ENCODE peak calls at places on chromosome 16, in eight cellular contexts. I, S, G, J, M, P, D and T are unnamed samples.

GRCh38 chr16:4488486-4488967 is 12.3 kb downstream of the HMOX2 start:
- DNase-seq in I (no peak), S (no peak), G (no peak), J (no peak), M (no peak), P (no peak), D (no peak), T (no peak)

GRCh38 chr16:67104061-67104460 is 5.7 kb upstream of the PHAF1 start:
- DNase-seq in I (peak; percentile 32), S (no peak), G (peak; percentile 44), J (peak; percentile 25), M (no peak), P (no peak), D (no peak), T (peak; percentile 29)

GRCh38 chr16:53168744-53169143 is 114.0 kb downstream of the CHD9 start:
- DNase-seq in I (no peak), S (no peak), G (no peak), J (no peak), M (no peak), P (no peak), D (no peak), T (no peak)

GRCh38 chr16:53166099-53166498 is 111.3 kb downstream of the CHD9 start:
- DNase-seq in I (no peak), S (no peak), G (no peak), J (no peak), M (no peak), P (no peak), D (no peak), T (no peak)

GRCh38 chr16:76228546-76229146 is 48.6 kb upstream of the CNTNAP4 start:
- DNase-seq in I (no peak), S (no peak), G (no peak), J (no peak), M (no peak), P (no peak), D (no peak), T (no peak)

GRCh38 chr16:48356633-48357376 is 28.4 kb downstream of the SIAH1 start:
- DNase-seq in I (no peak), S (no peak), G (no peak), J (no peak), M (no peak), P (no peak), D (no peak), T (no peak)

GRCh38 chr16:1790261-1790610 is 3.3 kb downstream of the IGFALS start:
- DNase-seq in I (no peak), S (no peak), G (no peak), J (no peak), M (no peak), P (no peak), D (no peak), T (no peak)

GRCh38 chr16:79217375-79218011 is 383.0 kb downstream of the MAF start:
- DNase-seq in I (no peak), S (no peak), G (no peak), J (no peak), M (no peak), P (no peak), D (no peak), T (no peak)

GRCh38 chr16:66357523-66357928 is 9.0 kb upstream of the CDH5 start:
- DNase-seq in I (peak; percentile 65), S (peak; percentile 75), G (peak; percentile 59), J (peak; percentile 59), M (peak; percentile 56), P (peak; percentile 43), D (no peak), T (peak; percentile 78)

GRCh38 chr16:74748710-74749073 is 25.9 kb downstream of the FA2H start:
- DNase-seq in I (no peak), S (no peak), G (no peak), J (no peak), M (no peak), P (no peak), D (no peak), T (no peak)

GRCh38 chr16:74252329-74252728 is 44.3 kb upstream of the PSMD7 start:
- DNase-seq in I (no peak), S (no peak), G (no peak), J (no peak), M (no peak), P (no peak), D (no peak), T (no peak)

GRCh38 chr16:7013990-7014389 is 318.7 kb upstream of the RBFOX1 start:
- DNase-seq in I (no peak), S (no peak), G (no peak), J (no peak), M (no peak), P (no peak), D (no peak), T (no peak)

GRCh38 chr16:48076455-48077012 is 79.3 kb downstream of the ABCC12 start:
- DNase-seq in I (peak; percentile 21), S (no peak), G (no peak), J (no peak), M (no peak), P (no peak), D (no peak), T (no peak)

GRCh38 chr16:3734758-3735221 is 17.5 kb upstream of the TRAP1 start:
- DNase-seq in I (no peak), S (peak; percentile 60), G (no peak), J (no peak), M (no peak), P (no peak), D (no peak), T (no peak)

GRCh38 chr16:85380905-85381737 is 232.0 kb upstream of the GSE1 start:
- DNase-seq in I (no peak), S (no peak), G (no peak), J (no peak), M (no peak), P (no peak), D (no peak), T (no peak)

GRCh38 chr16:61887903-61888302 is 148.3 kb downstream of the CDH8 start:
- DNase-seq in I (peak; percentile 11), S (no peak), G (no peak), J (no peak), M (no peak), P (no peak), D (no peak), T (no peak)

GRCh38 chr16:2904100-2904921 is 7.4 kb upstream of the FLYWCH1 start:
- DNase-seq in I (peak; percentile 88), S (peak; percentile 92), G (peak; percentile 84), J (peak; percentile 89), M (peak; percentile 71), P (peak; percentile 88), D (peak; percentile 90), T (peak; percentile 87)

GRCh38 chr16:35410438-35410837 is 1951.0 kb downstream of the TP53TG3F start:
- DNase-seq in I (no peak), S (no peak), G (no peak), J (no peak), M (no peak), P (no peak), D (no peak), T (no peak)

GRCh38 chr16:77212736-77213541 is 13.7 kb downstream of the SYCE1L start:
- DNase-seq in I (peak; percentile 54), S (peak; percentile 78), G (peak; percentile 63), J (peak; percentile 62), M (peak; percentile 69), P (peak; percentile 62), D (peak; percentile 80), T (peak; percentile 33)

GRCh38 chr16:180101-180920 is at the start of gene HBQ1:
- DNase-seq in I (no peak), S (no peak), G (peak; percentile 80), J (peak; percentile 24), M (no peak), P (no peak), D (no peak), T (no peak)

GRCh38 chr16:84950906-84951305 is 60.4 kb downstream of the ZDHHC7 start:
- DNase-seq in I (no peak), S (no peak), G (peak; percentile 54), J (no peak), M (no peak), P (no peak), D (no peak), T (no peak)

GRCh38 chr16:85296859-85297698 is 184.8 kb upstream of the CIBAR2 start:
- DNase-seq in I (peak; percentile 54), S (no peak), G (peak; percentile 58), J (peak; percentile 47), M (no peak), P (peak; percentile 63), D (peak; percentile 65), T (no peak)

GRCh38 chr16:48611329-48612137 is 1.6 kb upstream of the N4BP1 start:
- DNase-seq in I (no peak), S (no peak), G (no peak), J (peak; percentile 43), M (no peak), P (peak; percentile 62), D (peak; percentile 67), T (no peak)

GRCh38 chr16:65950211-65950610 is 416.3 kb upstream of the CDH5 start:
- DNase-seq in I (no peak), S (no peak), G (no peak), J (no peak), M (no peak), P (no peak), D (no peak), T (no peak)

GRCh38 chr16:50372611-50373344 is 4.0 kb upstream of the BRD7 start:
- DNase-seq in I (peak; percentile 41), S (peak; percentile 92), G (peak; percentile 50), J (peak; percentile 48), M (peak; percentile 68), P (no peak), D (no peak), T (peak; percentile 64)

GRCh38 chr16:86771506-86772230 is 193.3 kb downstream of the FOXL1 start:
- DNase-seq in I (no peak), S (peak; percentile 25), G (no peak), J (no peak), M (no peak), P (no peak), D (no peak), T (no peak)
- H3K4me1 ChIP-seq in I (no peaks in the 10 kb centered on the region), S (no peaks in the 10 kb centered on the region), G (no peaks in the 10 kb centered on the region), J (no peaks in the 10 kb centered on the region), M (no peaks in the 10 kb centered on the region), P (no peaks in the 10 kb centered on the region), D (no peaks in the 10 kb centered on the region), T (no peaks in the 10 kb centered on the region)

DNA sequence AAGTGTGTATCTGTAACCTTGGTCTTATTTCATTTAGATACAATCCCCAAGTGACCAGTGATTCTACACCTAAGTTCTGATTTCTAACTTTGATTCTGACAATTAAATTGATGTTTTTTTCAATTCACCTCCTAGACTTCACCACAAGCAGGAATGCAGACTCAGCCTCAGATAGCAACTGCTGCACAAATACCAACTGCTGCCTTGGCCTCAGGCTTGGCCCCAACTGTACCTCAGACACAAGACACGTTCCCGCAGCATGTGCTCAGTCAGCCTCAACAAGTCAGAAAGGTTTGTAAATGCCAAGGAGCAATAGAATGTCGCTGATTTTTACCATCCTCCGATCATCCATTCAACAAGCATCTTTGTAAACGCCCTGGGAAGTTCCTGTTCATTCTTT is 177.7 kb downstream of the MRTFB start:
- DNase-seq in I (no peak), S (no peak), G (no peak), J (no peak), M (no peak), P (no peak), D (no peak), T (no peak)
- H3K36me3 ChIP-seq in I (peaks cover 20% of the 10 kb centered on the region), S (peaks cover 4% of the 10 kb centered on the region), G (peaks cover 33% of the 10 kb centered on the region), J (peaks cover 99% of the 10 kb centered on the region), M (peaks cover 22% of the 10 kb centered on the region), P (peaks cover 93% of the 10 kb centered on the region), D (peaks cover 96% of the 10 kb centered on the region), T (peaks cover 73% of the 10 kb centered on the region)

GRCh38 chr16:9946022-9946720 is 236.1 kb downstream of the GRIN2A start:
- DNase-seq in I (no peak), S (no peak), G (no peak), J (no peak), M (no peak), P (no peak), D (no peak), T (no peak)
- TF ChIP-seq CTCF in I (peak; percentile 26), S (no peak), G (no peak), J (peak; percentile 38), M (no peak), P (no peak), D (no peak), T (peak; percentile 35)

GRCh38 chr16:55756963-55757362 is 75.9 kb downstream of the CES1 start:
- DNase-seq in I (no peak), S (no peak), G (no peak), J (no peak), M (no peak), P (no peak), D (no peak), T (no peak)
- H3K4me1 ChIP-seq in I (no peaks in the 10 kb centered on the region), S (peaks cover 8% of the 10 kb centered on the region), G (no peaks in the 10 kb centered on the region), J (no peaks in the 10 kb centered on the region), M (no peaks in the 10 kb centered on the region), P (no peaks in the 10 kb centered on the region), D (no peaks in the 10 kb centered on the region), T (peaks cover 4% of the 10 kb centered on the region)